ENCODE peak calls at places on chromosomes 1 and 21, in ten cellular contexts. One of them, this sample, is unnamed.

GRCh38 chr1:109516872-109517271 is 7.3 kb upstream of the AMIGO1 start:
- DNase-seq in fibroblast of the aortic adventitia: no peak
- DNase-seq in astrocyte of the spinal cord: no peak
- DNase-seq in H4: no peak
- DNase-seq in stimulated activated CD8-positive, alpha-beta memory T cell treated with anti-CD3 and anti-CD28 coated beads, Interleukin-4, amount 100 ng/mL, for 24 hours: no peak
- DNase-seq in sciatic nerve: no peak
- DNase-seq in AG08396: no peak
- DNase-seq in activated CD8-positive, alpha-beta memory T cell treated with anti-CD3 and anti-CD28 coated beads for 24 hours: no peak
- DNase-seq in D341Med: no peak
- DNase-seq in effector CD4-positive, alpha-beta T cell: no peak
- DNase-seq in this sample: no peak

GRCh38 chr1:54645806-54646676 is 4.5 kb downstream of the MROH7 start:
- DNase-seq in fibroblast of the aortic adventitia: peak
- DNase-seq in astrocyte of the spinal cord: no peak
- DNase-seq in H4: no peak
- DNase-seq in stimulated activated CD8-positive, alpha-beta memory T cell treated with anti-CD3 and anti-CD28 coated beads, Interleukin-4, amount 100 ng/mL, for 24 hours: no peak
- DNase-seq in sciatic nerve: no peak
- DNase-seq in AG08396: peak
- DNase-seq in activated CD8-positive, alpha-beta memory T cell treated with anti-CD3 and anti-CD28 coated beads for 24 hours: no peak
- DNase-seq in D341Med: no peak
- DNase-seq in effector CD4-positive, alpha-beta T cell: no peak
- DNase-seq in this sample: no peak

GRCh38 chr21:45073301-45074047 is 906 bp upstream of the ADARB1 start:
- DNase-seq in fibroblast of the aortic adventitia: peak
- DNase-seq in astrocyte of the spinal cord: no peak
- DNase-seq in H4: no peak
- DNase-seq in stimulated activated CD8-positive, alpha-beta memory T cell treated with anti-CD3 and anti-CD28 coated beads, Interleukin-4, amount 100 ng/mL, for 24 hours: no peak
- DNase-seq in sciatic nerve: no peak
- DNase-seq in AG08396: peak
- DNase-seq in activated CD8-positive, alpha-beta memory T cell treated with anti-CD3 and anti-CD28 coated beads for 24 hours: peak
- DNase-seq in D341Med: no peak
- DNase-seq in effector CD4-positive, alpha-beta T cell: no peak
- DNase-seq in this sample: no peak

GRCh38 chr1:241012708-241013340 is 344.2 kb downstream of the RGS7 start:
- DNase-seq in fibroblast of the aortic adventitia: no peak
- DNase-seq in astrocyte of the spinal cord: no peak
- DNase-seq in H4: no peak
- DNase-seq in stimulated activated CD8-positive, alpha-beta memory T cell treated with anti-CD3 and anti-CD28 coated beads, Interleukin-4, amount 100 ng/mL, for 24 hours: no peak
- DNase-seq in sciatic nerve: no peak
- DNase-seq in AG08396: no peak
- DNase-seq in activated CD8-positive, alpha-beta memory T cell treated with anti-CD3 and anti-CD28 coated beads for 24 hours: no peak
- DNase-seq in D341Med: no peak
- DNase-seq in effector CD4-positive, alpha-beta T cell: no peak
- DNase-seq in this sample: no peak

GRCh38 chr21:34807881-34808568 is 139.2 kb downstream of the CLIC6 start:
- DNase-seq in fibroblast of the aortic adventitia: peak
- DNase-seq in astrocyte of the spinal cord: peak
- DNase-seq in H4: peak
- DNase-seq in stimulated activated CD8-positive, alpha-beta memory T cell treated with anti-CD3 and anti-CD28 coated beads, Interleukin-4, amount 100 ng/mL, for 24 hours: peak
- DNase-seq in sciatic nerve: no peak
- DNase-seq in AG08396: peak
- DNase-seq in activated CD8-positive, alpha-beta memory T cell treated with anti-CD3 and anti-CD28 coated beads for 24 hours: peak
- DNase-seq in D341Med: no peak
- DNase-seq in effector CD4-positive, alpha-beta T cell: peak
- DNase-seq in this sample: peak

GRCh38 chr1:9822897-9823692 is 670 bp downstream of the CLSTN1 start:
- DNase-seq in fibroblast of the aortic adventitia: no peak
- DNase-seq in astrocyte of the spinal cord: no peak
- DNase-seq in H4: no peak
- DNase-seq in stimulated activated CD8-positive, alpha-beta memory T cell treated with anti-CD3 and anti-CD28 coated beads, Interleukin-4, amount 100 ng/mL, for 24 hours: no peak
- DNase-seq in sciatic nerve: peak
- DNase-seq in AG08396: peak
- DNase-seq in activated CD8-positive, alpha-beta memory T cell treated with anti-CD3 and anti-CD28 coated beads for 24 hours: peak
- DNase-seq in D341Med: no peak
- DNase-seq in effector CD4-positive, alpha-beta T cell: peak
- DNase-seq in this sample: no peak

GRCh38 chr1:25890249-25891034 is 14.9 kb upstream of the PAQR7 start:
- DNase-seq in fibroblast of the aortic adventitia: peak
- DNase-seq in astrocyte of the spinal cord: peak
- DNase-seq in H4: peak
- DNase-seq in stimulated activated CD8-positive, alpha-beta memory T cell treated with anti-CD3 and anti-CD28 coated beads, Interleukin-4, amount 100 ng/mL, for 24 hours: no peak
- DNase-seq in sciatic nerve: no peak
- DNase-seq in AG08396: no peak
- DNase-seq in activated CD8-positive, alpha-beta memory T cell treated with anti-CD3 and anti-CD28 coated beads for 24 hours: no peak
- DNase-seq in D341Med: no peak
- DNase-seq in effector CD4-positive, alpha-beta T cell: no peak
- DNase-seq in this sample: no peak

GRCh38 chr1:24308365-24309015 is 10.7 kb upstream of the GRHL3 start:
- DNase-seq in fibroblast of the aortic adventitia: peak
- DNase-seq in astrocyte of the spinal cord: peak
- DNase-seq in H4: no peak
- DNase-seq in stimulated activated CD8-positive, alpha-beta memory T cell treated with anti-CD3 and anti-CD28 coated beads, Interleukin-4, amount 100 ng/mL, for 24 hours: no peak
- DNase-seq in sciatic nerve: no peak
- DNase-seq in AG08396: no peak
- DNase-seq in activated CD8-positive, alpha-beta memory T cell treated with anti-CD3 and anti-CD28 coated beads for 24 hours: no peak
- DNase-seq in D341Med: no peak
- DNase-seq in effector CD4-positive, alpha-beta T cell: no peak
- DNase-seq in this sample: no peak

GRCh38 chr1:85078903-85079302 is 30.6 kb upstream of the MCOLN3 start:
- DNase-seq in fibroblast of the aortic adventitia: peak
- DNase-seq in astrocyte of the spinal cord: peak
- DNase-seq in H4: no peak
- DNase-seq in stimulated activated CD8-positive, alpha-beta memory T cell treated with anti-CD3 and anti-CD28 coated beads, Interleukin-4, amount 100 ng/mL, for 24 hours: no peak
- DNase-seq in sciatic nerve: no peak
- DNase-seq in AG08396: no peak
- DNase-seq in activated CD8-positive, alpha-beta memory T cell treated with anti-CD3 and anti-CD28 coated beads for 24 hours: no peak
- DNase-seq in D341Med: no peak
- DNase-seq in effector CD4-positive, alpha-beta T cell: no peak
- DNase-seq in this sample: no peak

GRCh38 chr1:223210786-223211115 is 67.7 kb upstream of the TLR5 start:
- DNase-seq in fibroblast of the aortic adventitia: no peak
- DNase-seq in astrocyte of the spinal cord: no peak
- DNase-seq in H4: no peak
- DNase-seq in stimulated activated CD8-positive, alpha-beta memory T cell treated with anti-CD3 and anti-CD28 coated beads, Interleukin-4, amount 100 ng/mL, for 24 hours: no peak
- DNase-seq in sciatic nerve: no peak
- DNase-seq in AG08396: no peak
- DNase-seq in activated CD8-positive, alpha-beta memory T cell treated with anti-CD3 and anti-CD28 coated beads for 24 hours: no peak
- DNase-seq in D341Med: no peak
- DNase-seq in effector CD4-positive, alpha-beta T cell: no peak
- DNase-seq in this sample: no peak

GRCh38 chr1:190029441-190029840 is 448.2 kb downstream of the BRINP3 start:
- DNase-seq in fibroblast of the aortic adventitia: no peak
- DNase-seq in astrocyte of the spinal cord: peak
- DNase-seq in H4: no peak
- DNase-seq in stimulated activated CD8-positive, alpha-beta memory T cell treated with anti-CD3 and anti-CD28 coated beads, Interleukin-4, amount 100 ng/mL, for 24 hours: no peak
- DNase-seq in sciatic nerve: no peak
- DNase-seq in AG08396: no peak
- DNase-seq in activated CD8-positive, alpha-beta memory T cell treated with anti-CD3 and anti-CD28 coated beads for 24 hours: no peak
- DNase-seq in D341Med: no peak
- DNase-seq in effector CD4-positive, alpha-beta T cell: no peak
- DNase-seq in this sample: no peak

GRCh38 chr1:58823481-58824010 is 39.7 kb upstream of the JUN start:
- DNase-seq in fibroblast of the aortic adventitia: peak
- DNase-seq in astrocyte of the spinal cord: peak
- DNase-seq in H4: no peak
- DNase-seq in stimulated activated CD8-positive, alpha-beta memory T cell treated with anti-CD3 and anti-CD28 coated beads, Interleukin-4, amount 100 ng/mL, for 24 hours: no peak
- DNase-seq in sciatic nerve: no peak
- DNase-seq in AG08396: peak
- DNase-seq in activated CD8-positive, alpha-beta memory T cell treated with anti-CD3 and anti-CD28 coated beads for 24 hours: no peak
- DNase-seq in D341Med: no peak
- DNase-seq in effector CD4-positive, alpha-beta T cell: no peak
- DNase-seq in this sample: peak

GRCh38 chr1:2981981-2982614 is 39.2 kb upstream of the ACTRT2 start:
- DNase-seq in fibroblast of the aortic adventitia: no peak
- DNase-seq in astrocyte of the spinal cord: no peak
- DNase-seq in H4: no peak
- DNase-seq in stimulated activated CD8-positive, alpha-beta memory T cell treated with anti-CD3 and anti-CD28 coated beads, Interleukin-4, amount 100 ng/mL, for 24 hours: no peak
- DNase-seq in sciatic nerve: peak
- DNase-seq in AG08396: no peak
- DNase-seq in activated CD8-positive, alpha-beta memory T cell treated with anti-CD3 and anti-CD28 coated beads for 24 hours: no peak
- DNase-seq in D341Med: peak
- DNase-seq in effector CD4-positive, alpha-beta T cell: no peak
- DNase-seq in this sample: no peak

GRCh38 chr1:6121021-6121421 is 59.1 kb downstream of the CHD5 start:
- DNase-seq in fibroblast of the aortic adventitia: no peak
- DNase-seq in astrocyte of the spinal cord: no peak
- DNase-seq in H4: no peak
- DNase-seq in stimulated activated CD8-positive, alpha-beta memory T cell treated with anti-CD3 and anti-CD28 coated beads, Interleukin-4, amount 100 ng/mL, for 24 hours: no peak
- DNase-seq in sciatic nerve: no peak
- DNase-seq in AG08396: no peak
- DNase-seq in activated CD8-positive, alpha-beta memory T cell treated with anti-CD3 and anti-CD28 coated beads for 24 hours: no peak
- DNase-seq in D341Med: no peak
- DNase-seq in effector CD4-positive, alpha-beta T cell: no peak
- DNase-seq in this sample: no peak

GRCh38 chr1:2966435-2966834 is 54.8 kb upstream of the ACTRT2 start:
- DNase-seq in fibroblast of the aortic adventitia: no peak
- DNase-seq in astrocyte of the spinal cord: no peak
- DNase-seq in H4: no peak
- DNase-seq in stimulated activated CD8-positive, alpha-beta memory T cell treated with anti-CD3 and anti-CD28 coated beads, Interleukin-4, amount 100 ng/mL, for 24 hours: no peak
- DNase-seq in sciatic nerve: peak
- DNase-seq in AG08396: no peak
- DNase-seq in activated CD8-positive, alpha-beta memory T cell treated with anti-CD3 and anti-CD28 coated beads for 24 hours: no peak
- DNase-seq in D341Med: no peak
- DNase-seq in effector CD4-positive, alpha-beta T cell: no peak
- DNase-seq in this sample: no peak

GRCh38 chr1:179762241-179762640 is 19.1 kb downstream of the FAM163A start:
- DNase-seq in fibroblast of the aortic adventitia: no peak
- DNase-seq in astrocyte of the spinal cord: no peak
- DNase-seq in H4: no peak
- DNase-seq in stimulated activated CD8-positive, alpha-beta memory T cell treated with anti-CD3 and anti-CD28 coated beads, Interleukin-4, amount 100 ng/mL, for 24 hours: no peak
- DNase-seq in sciatic nerve: no peak
- DNase-seq in AG08396: no peak
- DNase-seq in activated CD8-positive, alpha-beta memory T cell treated with anti-CD3 and anti-CD28 coated beads for 24 hours: no peak
- DNase-seq in D341Med: no peak
- DNase-seq in effector CD4-positive, alpha-beta T cell: no peak
- DNase-seq in this sample: no peak

GRCh38 chr1:16205891-16206546 is 6.4 kb downstream of the ARHGEF19 start:
- DNase-seq in fibroblast of the aortic adventitia: no peak
- DNase-seq in astrocyte of the spinal cord: no peak
- DNase-seq in H4: no peak
- DNase-seq in stimulated activated CD8-positive, alpha-beta memory T cell treated with anti-CD3 and anti-CD28 coated beads, Interleukin-4, amount 100 ng/mL, for 24 hours: no peak
- DNase-seq in sciatic nerve: peak
- DNase-seq in AG08396: no peak
- DNase-seq in activated CD8-positive, alpha-beta memory T cell treated with anti-CD3 and anti-CD28 coated beads for 24 hours: peak
- DNase-seq in D341Med: no peak
- DNase-seq in effector CD4-positive, alpha-beta T cell: no peak
- DNase-seq in this sample: no peak

GRCh38 chr1:228317891-228318810 is 88.5 kb downstream of the TRIM11 start:
- DNase-seq in fibroblast of the aortic adventitia: no peak
- DNase-seq in astrocyte of the spinal cord: no peak
- DNase-seq in H4: no peak
- DNase-seq in stimulated activated CD8-positive, alpha-beta memory T cell treated with anti-CD3 and anti-CD28 coated beads, Interleukin-4, amount 100 ng/mL, for 24 hours: no peak
- DNase-seq in sciatic nerve: no peak
- DNase-seq in AG08396: no peak
- DNase-seq in activated CD8-positive, alpha-beta memory T cell treated with anti-CD3 and anti-CD28 coated beads for 24 hours: no peak
- DNase-seq in D341Med: no peak
- DNase-seq in effector CD4-positive, alpha-beta T cell: no peak
- DNase-seq in this sample: no peak

GRCh38 chr1:58308206-58308605 is 238.3 kb downstream of the OMA1 start:
- DNase-seq in fibroblast of the aortic adventitia: no peak
- DNase-seq in astrocyte of the spinal cord: no peak
- DNase-seq in H4: no peak
- DNase-seq in stimulated activated CD8-positive, alpha-beta memory T cell treated with anti-CD3 and anti-CD28 coated beads, Interleukin-4, amount 100 ng/mL, for 24 hours: no peak
- DNase-seq in sciatic nerve: no peak
- DNase-seq in AG08396: no peak
- DNase-seq in activated CD8-positive, alpha-beta memory T cell treated with anti-CD3 and anti-CD28 coated beads for 24 hours: no peak
- DNase-seq in D341Med: no peak
- DNase-seq in effector CD4-positive, alpha-beta T cell: no peak
- DNase-seq in this sample: no peak

GRCh38 chr1:84583648-84584047 is 9.4 kb upstream of the CTBS start:
- DNase-seq in fibroblast of the aortic adventitia: peak
- DNase-seq in astrocyte of the spinal cord: peak
- DNase-seq in H4: no peak
- DNase-seq in stimulated activated CD8-positive, alpha-beta memory T cell treated with anti-CD3 and anti-CD28 coated beads, Interleukin-4, amount 100 ng/mL, for 24 hours: no peak
- DNase-seq in sciatic nerve: no peak
- DNase-seq in AG08396: no peak
- DNase-seq in activated CD8-positive, alpha-beta memory T cell treated with anti-CD3 and anti-CD28 coated beads for 24 hours: no peak
- DNase-seq in D341Med: no peak
- DNase-seq in effector CD4-positive, alpha-beta T cell: no peak
- DNase-seq in this sample: no peak

GRCh38 chr1:229286099-229286766 is 15.3 kb downstream of the RAB4A start:
- DNase-seq in fibroblast of the aortic adventitia: no peak
- DNase-seq in astrocyte of the spinal cord: no peak
- DNase-seq in H4: no peak
- DNase-seq in stimulated activated CD8-positive, alpha-beta memory T cell treated with anti-CD3 and anti-CD28 coated beads, Interleukin-4, amount 100 ng/mL, for 24 hours: no peak
- DNase-seq in sciatic nerve: no peak
- DNase-seq in AG08396: no peak
- DNase-seq in activated CD8-positive, alpha-beta memory T cell treated with anti-CD3 and anti-CD28 coated beads for 24 hours: no peak
- DNase-seq in D341Med: no peak
- DNase-seq in effector CD4-positive, alpha-beta T cell: no peak
- DNase-seq in this sample: no peak

GRCh38 chr1:214280386-214281029 is 451 bp upstream of the SMYD2 start:
- DNase-seq in fibroblast of the aortic adventitia: peak
- DNase-seq in astrocyte of the spinal cord: peak
- DNase-seq in H4: peak
- DNase-seq in stimulated activated CD8-positive, alpha-beta memory T cell treated with anti-CD3 and anti-CD28 coated beads, Interleukin-4, amount 100 ng/mL, for 24 hours: no peak
- DNase-seq in sciatic nerve: no peak
- DNase-seq in AG08396: peak
- DNase-seq in activated CD8-positive, alpha-beta memory T cell treated with anti-CD3 and anti-CD28 coated beads for 24 hours: peak
- DNase-seq in D341Med: peak
- DNase-seq in effector CD4-positive, alpha-beta T cell: no peak
- DNase-seq in this sample: no peak

GRCh38 chr1:46094454-46094853 is 38.0 kb downstream of the PIK3R3 start:
- DNase-seq in fibroblast of the aortic adventitia: peak
- DNase-seq in astrocyte of the spinal cord: no peak
- DNase-seq in H4: no peak
- DNase-seq in stimulated activated CD8-positive, alpha-beta memory T cell treated with anti-CD3 and anti-CD28 coated beads, Interleukin-4, amount 100 ng/mL, for 24 hours: no peak
- DNase-seq in sciatic nerve: no peak
- DNase-seq in AG08396: no peak
- DNase-seq in activated CD8-positive, alpha-beta memory T cell treated with anti-CD3 and anti-CD28 coated beads for 24 hours: no peak
- DNase-seq in D341Med: no peak
- DNase-seq in effector CD4-positive, alpha-beta T cell: no peak
- DNase-seq in this sample: no peak

GRCh38 chr21:44865561-44866280 is 7.8 kb downstream of the PTTG1IP start:
- DNase-seq in fibroblast of the aortic adventitia: no peak
- DNase-seq in astrocyte of the spinal cord: peak
- DNase-seq in H4: no peak
- DNase-seq in stimulated activated CD8-positive, alpha-beta memory T cell treated with anti-CD3 and anti-CD28 coated beads, Interleukin-4, amount 100 ng/mL, for 24 hours: no peak
- DNase-seq in sciatic nerve: no peak
- DNase-seq in AG08396: no peak
- DNase-seq in activated CD8-positive, alpha-beta memory T cell treated with anti-CD3 and anti-CD28 coated beads for 24 hours: no peak
- DNase-seq in D341Med: no peak
- DNase-seq in effector CD4-positive, alpha-beta T cell: no peak
- DNase-seq in this sample: no peak

GRCh38 chr1:165697881-165698842 is at the start of gene ALDH9A1:
- DNase-seq in fibroblast of the aortic adventitia: peak
- DNase-seq in astrocyte of the spinal cord: peak
- DNase-seq in H4: peak
- DNase-seq in stimulated activated CD8-positive, alpha-beta memory T cell treated with anti-CD3 and anti-CD28 coated beads, Interleukin-4, amount 100 ng/mL, for 24 hours: peak
- DNase-seq in sciatic nerve: peak
- DNase-seq in AG08396: peak
- DNase-seq in activated CD8-positive, alpha-beta memory T cell treated with anti-CD3 and anti-CD28 coated beads for 24 hours: peak
- DNase-seq in D341Med: peak
- DNase-seq in effector CD4-positive, alpha-beta T cell: peak
- DNase-seq in this sample: peak

GRCh38 chr1:233327938-233328660 is 575 bp downstream of the MAP3K21 start:
- DNase-seq in fibroblast of the aortic adventitia: no peak
- DNase-seq in astrocyte of the spinal cord: no peak
- DNase-seq in H4: peak
- DNase-seq in stimulated activated CD8-positive, alpha-beta memory T cell treated with anti-CD3 and anti-CD28 coated beads, Interleukin-4, amount 100 ng/mL, for 24 hours: peak
- DNase-seq in sciatic nerve: peak
- DNase-seq in AG08396: peak
- DNase-seq in activated CD8-positive, alpha-beta memory T cell treated with anti-CD3 and anti-CD28 coated beads for 24 hours: peak
- DNase-seq in D341Med: peak
- DNase-seq in effector CD4-positive, alpha-beta T cell: peak
- DNase-seq in this sample: no peak

GRCh38 chr1:193019442-193020026 is 39.6 kb downstream of the UCHL5 start:
- DNase-seq in fibroblast of the aortic adventitia: peak
- DNase-seq in astrocyte of the spinal cord: peak
- DNase-seq in H4: peak
- DNase-seq in stimulated activated CD8-positive, alpha-beta memory T cell treated with anti-CD3 and anti-CD28 coated beads, Interleukin-4, amount 100 ng/mL, for 24 hours: no peak
- DNase-seq in sciatic nerve: no peak
- DNase-seq in AG08396: peak
- DNase-seq in activated CD8-positive, alpha-beta memory T cell treated with anti-CD3 and anti-CD28 coated beads for 24 hours: no peak
- DNase-seq in D341Med: peak
- DNase-seq in effector CD4-positive, alpha-beta T cell: no peak
- DNase-seq in this sample: no peak

GRCh38 chr1:199854681-199855321 is 172.7 kb upstream of the NR5A2 start:
- DNase-seq in fibroblast of the aortic adventitia: no peak
- DNase-seq in astrocyte of the spinal cord: no peak
- DNase-seq in H4: no peak
- DNase-seq in stimulated activated CD8-positive, alpha-beta memory T cell treated with anti-CD3 and anti-CD28 coated beads, Interleukin-4, amount 100 ng/mL, for 24 hours: no peak
- DNase-seq in sciatic nerve: no peak
- DNase-seq in AG08396: no peak
- DNase-seq in activated CD8-positive, alpha-beta memory T cell treated with anti-CD3 and anti-CD28 coated beads for 24 hours: no peak
- DNase-seq in D341Med: no peak
- DNase-seq in effector CD4-positive, alpha-beta T cell: no peak
- DNase-seq in this sample: no peak